ENCODE peak calls at places on chromosome 19, in four cellular contexts. U is PC-3, X is GM06990, N is OCI-LY7. W is an unnamed sample.

GRCh38 chr19:45113628-45114027 is 20.6 kb downstream of the PPP1R37 start:
- DNase-seq in U (peak; percentile 61), X (no peak), N (no peak), W (no peak)

GRCh38 chr19:496333-496634 is at the start of gene MADCAM1:
- DNase-seq in U (no peak), X (no peak), N (no peak), W (no peak)

GRCh38 chr19:4722671-4723464 is 774 bp downstream of the DPP9 start:
- DNase-seq in U (peak; percentile 42), X (no peak), N (peak; percentile 67), W (peak; percentile 41)

GRCh38 chr19:33905473-33905936 is 108.8 kb downstream of the KCTD15 start:
- DNase-seq in U (peak; percentile 10), X (no peak), N (no peak), W (no peak)

GRCh38 chr19:43644181-43644580 is 4.5 kb upstream of the CADM4 start:
- DNase-seq in U (no peak), X (no peak), N (no peak), W (no peak)

GRCh38 chr19:31254611-31255010 is 94.6 kb downstream of the TSHZ3 start:
- DNase-seq in U (no peak), X (no peak), N (no peak), W (no peak)

GRCh38 chr19:51488491-51488890 is 10.2 kb downstream of the CEACAM18 start:
- DNase-seq in U (no peak), X (no peak), N (no peak), W (no peak)

GRCh38 chr19:44876930-44877530 is 14.0 kb upstream of the TOMM40 start:
- DNase-seq in U (no peak), X (no peak), N (peak; percentile 50), W (peak; percentile 35)

GRCh38 chr19:10262771-10263170 is 8.1 kb upstream of the ICAM1 start:
- DNase-seq in U (peak; percentile 32), X (no peak), N (no peak), W (no peak)

GRCh38 chr19:9865732-9866627 is 30.9 kb downstream of the PIN1 start:
- DNase-seq in U (no peak), X (no peak), N (peak; percentile 37), W (peak; percentile 59)

GRCh38 chr19:456547-457110 is 4.2 kb downstream of the SHC2 start:
- DNase-seq in U (no peak), X (no peak), N (no peak), W (no peak)

GRCh38 chr19:4064073-4064550 is 2.6 kb downstream of the ZBTB7A start:
- DNase-seq in U (peak; percentile 16), X (no peak), N (no peak), W (no peak)

GRCh38 chr19:15810335-15810734 is 5.1 kb downstream of the OR10H1 start:
- DNase-seq in U (peak; percentile 81), X (no peak), N (peak; percentile 54), W (no peak)
- TF ChIP-seq CTCF in U (peak; percentile 77), X (peak; percentile 44), N (peak; percentile 74), W (no peak)

DNA sequence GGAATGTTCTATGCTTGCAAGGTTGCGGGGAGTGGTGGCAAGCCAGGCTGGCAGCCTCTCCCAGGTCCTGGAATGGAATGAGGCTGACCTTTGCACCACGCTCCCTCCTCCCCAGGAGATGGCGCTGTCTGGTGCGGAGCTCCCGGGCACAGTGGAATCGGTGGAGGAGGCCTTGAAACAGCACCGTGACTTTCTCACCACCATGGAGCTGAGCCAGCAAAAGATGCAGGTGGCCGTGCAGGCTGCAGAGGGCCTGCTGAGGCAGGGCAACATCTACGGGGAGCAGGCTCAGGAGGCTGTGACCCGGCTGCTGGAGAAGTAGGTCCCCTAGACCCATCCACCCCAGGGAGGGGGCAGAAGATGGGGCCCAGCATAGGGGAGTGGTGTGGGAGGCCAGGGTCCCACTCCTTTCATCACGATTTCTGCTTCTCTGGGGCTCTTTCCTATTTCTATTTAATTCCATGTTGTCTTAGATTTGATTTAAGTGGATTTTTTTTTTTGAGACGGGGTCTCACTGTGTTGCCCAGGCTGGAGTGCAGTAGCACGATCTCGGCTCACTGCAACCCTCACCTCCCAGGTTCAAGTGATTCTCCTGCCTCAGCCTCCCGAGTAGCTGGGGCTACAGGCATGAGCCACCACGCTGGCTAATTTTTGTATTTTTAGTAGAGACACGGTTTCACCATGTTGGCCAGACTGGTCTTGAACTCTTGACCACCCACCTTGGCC is 53.2 kb upstream of the SHKBP1 start:
- DNase-seq in U (peak; percentile 66), X (peak; percentile 43), N (peak; percentile 84), W (peak; percentile 67)
- TF ChIP-seq CTCF in U (peak; percentile 71), X (peak; percentile 74), N (peak; percentile 87), W (peak; percentile 74)

GRCh38 chr19:6460099-6460884 is 700 bp upstream of the SLC25A23 start:
- DNase-seq in U (peak; percentile 99), X (peak; percentile 97), N (peak; percentile 100), W (peak; percentile 98)
- TF ChIP-seq CTCF in U (peak; percentile 71), X (peak; percentile 60), N (peak; percentile 85), W (peak; percentile 53)

GRCh38 chr19:2785244-2786000 is at the start of gene THOP1:
- DNase-seq in U (peak; percentile 98), X (peak; percentile 98), N (peak; percentile 99), W (peak; percentile 100)
- TF ChIP-seq CTCF in U (no peak), X (no peak), N (no peak), W (no peak)

GRCh38 chr19:15525291-15525690 is 17.0 kb downstream of the CYP4F22 start:
- DNase-seq in U (no peak), X (no peak), N (no peak), W (no peak)
- TF ChIP-seq CTCF in U (no peak), X (no peak), N (no peak), W (no peak)

W was measured in activated CD8-positive, alpha-beta T cell treated with anti-CD3 and anti-CD28 coated beads for 36 hours.